ENCODE peak calls at places on chromosomes 2 and 18, in six cellular contexts. S, O, T, J, M and D are unnamed samples.

GRCh38 chr2:85133751-85134254 is 611 bp downstream of the TCF7L1 start:
- DNase-seq in T (peak), M (peak), J (peak), O (peak), S (peak), D (no peak)

GRCh38 chr2:96090181-96090500 is 26.2 kb downstream of the ADRA2B start:
- DNase-seq in O (no peak), M (peak), S (no peak), J (no peak), T (no peak), D (no peak)

GRCh38 chr2:11362781-11363099 is 18.3 kb upstream of the ROCK2 start:
- DNase-seq in T (no peak), M (no peak), S (no peak), J (no peak), O (no peak), D (no peak)

GRCh38 chr18:22539045-22539444 is 121.3 kb upstream of the CTAGE1 start:
- DNase-seq in M (no peak), J (no peak), S (no peak), O (no peak), T (no peak), D (no peak)

GRCh38 chr18:71426441-71426840 is 1117.7 kb downstream of the CBLN2 start:
- DNase-seq in O (no peak), T (no peak), S (peak), J (no peak), M (no peak), D (no peak)

GRCh38 chr2:9775351-9775750 is 67.9 kb upstream of the TAF1B start:
- DNase-seq in S (no peak), J (no peak), O (no peak), M (no peak), T (no peak), D (no peak)

GRCh38 chr18:58615150-58616132 is 13.4 kb downstream of the ALPK2 start:
- DNase-seq in O (peak), S (no peak), M (peak), J (peak), T (peak), D (no peak)

GRCh38 chr2:134320930-134321329 is 67.1 kb downstream of the MGAT5 start:
- DNase-seq in T (no peak), M (no peak), O (no peak), S (no peak), J (no peak), D (no peak)

GRCh38 chr2:101827246-101827645 is 129.7 kb downstream of the MAP4K4 start:
- DNase-seq in S (peak), O (peak), M (no peak), J (peak), T (peak), D (no peak)

GRCh38 chr2:38498039-38498438 is 104.7 kb downstream of the HNRNPLL start:
- DNase-seq in O (no peak), J (no peak), S (no peak), M (no peak), T (no peak), D (no peak)
- TF ChIP-seq CTCF in O (no peak), J (no peak), S (no peak), M (no peak), T (no peak), D (no peak)

GRCh38 chr2:169911119-169911518 is 83.9 kb downstream of the UBR3 start:
- DNase-seq in J (no peak), S (no peak), O (no peak), T (no peak), M (no peak), D (no peak)
- H3K4me3 ChIP-seq in J (no peak), S (no peak), O (no peak), T (no peak), M (no peak), D (no peak)

GRCh38 chr18:48803951-48804855 is 146.6 kb downstream of the SMAD7 start:
- DNase-seq in S (no peak), J (no peak), O (no peak), M (peak), T (no peak), D (no peak)

GRCh38 chr18:48804856-48805610 is 145.7 kb downstream of the SMAD7 start:
- DNase-seq in T (no peak), O (no peak), M (peak), J (no peak), S (no peak), D (no peak)

GRCh38 chr18:48802543-48803428 is 148.0 kb downstream of the SMAD7 start:
- DNase-seq in T (no peak), M (peak), J (no peak), S (no peak), O (no peak), D (no peak)

GRCh38 chr18:48801728-48802542 is 148.8 kb downstream of the SMAD7 start:
- DNase-seq in S (no peak), O (no peak), J (no peak), T (no peak), M (peak), D (no peak)

DNA sequence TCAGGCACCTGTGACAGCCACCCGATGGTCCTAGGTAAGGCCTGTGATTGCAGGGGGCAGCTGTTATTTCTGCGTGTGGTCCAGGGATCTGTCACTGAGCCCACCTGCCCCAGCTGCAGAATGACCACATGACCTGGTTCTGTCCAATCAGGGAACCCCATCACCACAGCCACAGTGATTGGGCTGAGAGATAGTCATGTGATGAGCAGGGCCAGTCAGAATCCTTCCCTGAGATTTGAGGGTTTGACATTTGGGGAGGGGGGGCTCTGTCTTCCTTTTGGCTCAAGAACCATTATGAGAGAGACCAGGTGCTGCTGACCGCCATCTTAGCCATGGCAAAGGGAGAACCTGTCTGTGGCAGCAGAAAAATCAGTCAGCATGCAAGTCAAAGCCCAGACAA is 147.2 kb downstream of the SMAD7 start:
- DNase-seq in J (no peak), T (no peak), O (no peak), M (peak), S (no peak), D (no peak)
- TF ChIP-seq CTCF in J (no peak), T (no peak), O (no peak), M (no peak), S (no peak), D (no peak)

GRCh38 chr2:67437132-67437531 is 40.0 kb downstream of the ETAA1 start:
- DNase-seq in S (no peak), T (peak), O (peak), M (no peak), J (peak), D (no peak)
- H3K4me3 ChIP-seq in S (no peak), T (no peak), O (no peak), M (no peak), J (no peak), D (no peak)

GRCh38 chr2:239361311-239361642 is 39.5 kb downstream of the HDAC4 start:
- DNase-seq in J (no peak), O (no peak), M (no peak), T (peak), S (peak), D (no peak)
- TF ChIP-seq CTCF in J (peak), O (peak), M (no peak), T (peak), S (peak), D (no peak)

GRCh38 chr18:24130494-24130893 is 8.4 kb upstream of the CABYR start:
- DNase-seq in S (no peak), O (peak), J (no peak), T (no peak), M (no peak), D (no peak)
- H3K4me3 ChIP-seq in S (no peak), O (no peak), J (no peak), T (no peak), M (no peak), D (no peak)